ENCODE peak calls at places on chromosomes 2 and 18, in six cellular contexts. T is IMR-90, G is H9, O is mesenchymal stem cell, R is neuronal stem cell, Y is trophoblast cell. B is an unnamed sample.

GRCh38 chr18:12779043-12779442 is 76.2 kb downstream of the PSMG2 start:
- DNase-seq in T (no peak), G (no peak), O (no peak), R (no peak), Y (no peak), B (peak)

GRCh38 chr2:32003791-32004190 is 7.0 kb downstream of the MEMO1 start:
- DNase-seq in T (no peak), G (no peak), O (no peak), R (no peak), Y (peak), B (no peak)

GRCh38 chr2:26585966-26586365 is 55.2 kb downstream of the CIB4 start:
- DNase-seq in T (no peak), G (peak), O (no peak), R (no peak), Y (no peak), B (no peak)

GRCh38 chr2:10935953-10936942 is 24.5 kb downstream of the KCNF1 start:
- DNase-seq in T (peak), G (peak), O (peak), R (no peak), Y (no peak), B (peak)

GRCh38 chr2:84603911-84604310 is 87.6 kb downstream of the DNAH6 start:
- DNase-seq in T (no peak), G (no peak), O (no peak), R (no peak), Y (no peak), B (no peak)

GRCh38 chr2:168375195-168375798 is 80.8 kb upstream of the CERS6 start:
- DNase-seq in T (no peak), G (no peak), O (no peak), R (no peak), Y (no peak), B (no peak)

GRCh38 chr2:230879271-230879882 is 14.6 kb downstream of the ITM2C start:
- DNase-seq in T (no peak), G (peak), O (no peak), R (no peak), Y (no peak), B (no peak)

GRCh38 chr18:55869965-55870585 is 282.1 kb upstream of the TCF4 start:
- DNase-seq in T (peak), G (no peak), O (no peak), R (no peak), Y (no peak), B (no peak)

GRCh38 chr18:49020129-49020528 is 69.4 kb upstream of the SMAD7 start:
- DNase-seq in T (no peak), G (peak), O (no peak), R (no peak), Y (no peak), B (no peak)

GRCh38 chr2:45741451-45741850 is 90.0 kb downstream of the PRKCE start:
- DNase-seq in T (no peak), G (no peak), O (no peak), R (no peak), Y (no peak), B (no peak)

GRCh38 chr2:47002031-47002430 is 86.4 kb upstream of the MCFD2 start:
- DNase-seq in T (no peak), G (no peak), O (no peak), R (no peak), Y (no peak), B (no peak)

GRCh38 chr2:54483426-54483825 is 27.3 kb downstream of the SPTBN1 start:
- DNase-seq in T (no peak), G (no peak), O (peak), R (no peak), Y (no peak), B (no peak)

GRCh38 chr2:112023707-112024106 is 31.4 kb upstream of the TMEM87B start:
- DNase-seq in T (no peak), G (no peak), O (no peak), R (no peak), Y (no peak), B (no peak)

GRCh38 chr2:15943914-15944313 is 3.6 kb downstream of the MYCN start:
- DNase-seq in T (no peak), G (no peak), O (peak), R (no peak), Y (no peak), B (no peak)

GRCh38 chr2:5190023-5190422 is 502.2 kb upstream of the SOX11 start:
- DNase-seq in T (no peak), G (no peak), O (no peak), R (no peak), Y (no peak), B (no peak)

GRCh38 chr18:5058768-5059539 is 138.1 kb downstream of the AKAIN1 start:
- DNase-seq in T (no peak), G (no peak), O (no peak), R (no peak), Y (no peak), B (no peak)

GRCh38 chr2:20635096-20635475 is 15.8 kb downstream of the HS1BP3 start:
- DNase-seq in T (no peak), G (no peak), O (no peak), R (no peak), Y (no peak), B (no peak)

GRCh38 chr2:30569991-30570390 is 122.9 kb downstream of the LCLAT1 start:
- DNase-seq in T (peak), G (no peak), O (peak), R (no peak), Y (no peak), B (no peak)

GRCh38 chr2:113391073-113391472 is 46.4 kb upstream of the ZNG1B start:
- DNase-seq in T (no peak), G (no peak), O (no peak), R (no peak), Y (no peak), B (no peak)

DNA sequence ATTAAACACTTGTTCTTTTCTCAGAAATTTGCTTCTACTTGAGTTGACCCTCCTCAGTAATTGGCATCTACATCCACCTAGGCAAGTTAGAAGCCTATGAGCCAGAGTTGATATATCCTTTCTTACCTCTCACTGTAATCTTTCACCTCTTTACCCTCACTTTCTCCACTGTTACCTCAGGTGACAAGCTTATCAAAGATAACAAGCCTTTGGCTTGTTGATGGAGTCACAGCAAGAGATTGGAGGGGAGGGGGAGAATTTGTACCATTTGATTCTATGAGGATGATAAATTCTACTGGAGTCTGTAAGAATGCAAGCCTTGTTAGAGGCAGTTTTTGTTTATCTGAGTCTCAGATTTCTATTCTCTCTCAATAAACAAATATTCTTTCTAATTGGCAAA is 171.0 kb upstream of the CAVIN2 start:
- DNase-seq in T (no peak), G (no peak), O (no peak), R (no peak), Y (no peak), B (no peak)
- H3K14ac ChIP-seq in T (no peak), G (no peak), O (no peak), R (no peak), Y (no peak), B (no peak)

GRCh38 chr2:64525323-64525625 is 1.1 kb downstream of the AFTPH start:
- DNase-seq in T (peak), G (no peak), O (peak), R (no peak), Y (no peak), B (no peak)

GRCh38 chr2:64523667-64524603 is at the start of gene AFTPH:
- DNase-seq in T (peak), G (peak), O (peak), R (peak), Y (peak), B (peak)

GRCh38 chr2:64526034-64526433 is 1.9 kb downstream of the AFTPH start:
- DNase-seq in T (no peak), G (no peak), O (no peak), R (no peak), Y (no peak), B (no peak)

GRCh38 chr2:64522843-64523428 is 1.2 kb upstream of the AFTPH start:
- DNase-seq in T (peak), G (no peak), O (peak), R (peak), Y (peak), B (no peak)

DNA sequence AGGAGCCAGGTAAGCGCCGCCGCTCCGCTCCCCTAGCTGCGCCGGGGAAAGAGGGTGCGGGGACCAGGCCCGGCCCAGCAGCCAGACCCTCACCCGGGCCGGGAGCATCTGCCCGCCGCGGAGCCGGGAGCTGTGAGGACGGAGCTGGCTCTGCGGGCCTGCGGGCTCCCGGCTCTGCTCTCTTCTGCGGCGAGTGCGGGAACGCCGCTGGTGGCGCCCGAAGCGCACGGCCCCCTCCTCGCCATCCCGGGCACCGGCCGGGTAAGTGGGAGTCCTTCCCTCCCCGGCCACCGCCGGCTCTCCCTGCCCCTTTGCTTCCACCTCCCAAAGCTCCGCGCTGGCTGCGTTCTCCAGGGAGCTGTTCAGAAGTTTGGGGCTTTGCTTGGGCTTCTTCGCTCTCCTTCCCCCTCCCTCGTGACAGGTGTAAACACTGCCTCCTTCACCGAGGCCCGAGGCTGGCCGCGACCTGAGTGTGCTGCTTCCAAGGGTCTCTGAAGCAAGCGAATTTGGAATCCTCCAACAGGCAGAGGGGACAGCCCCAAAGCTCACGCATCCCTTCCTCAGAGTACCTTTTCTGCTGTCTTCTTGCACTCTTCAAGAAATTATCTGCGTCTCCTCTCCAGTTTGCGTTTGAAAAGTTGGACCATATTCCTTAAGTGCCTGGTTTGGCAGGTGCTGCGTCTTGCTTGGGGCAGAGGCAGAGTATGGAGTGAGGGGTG is 635 bp downstream of the AFTPH start:
- DNase-seq in T (peak), G (peak), O (peak), R (no peak), Y (peak), B (no peak)
- H3K14ac ChIP-seq in T (peak), G (peak), O (peak), R (peak), Y (peak), B (no peak)

GRCh38 chr2:18073601-18074000 is 195.1 kb downstream of the KCNS3 start:
- DNase-seq in T (no peak), G (no peak), O (no peak), R (no peak), Y (no peak), B (no peak)

GRCh38 chr2:18077211-18077610 is 198.7 kb downstream of the KCNS3 start:
- DNase-seq in T (no peak), G (no peak), O (peak), R (no peak), Y (no peak), B (no peak)

GRCh38 chr2:18074476-18074875 is 196.0 kb downstream of the KCNS3 start:
- DNase-seq in T (peak), G (no peak), O (peak), R (no peak), Y (no peak), B (no peak)

GRCh38 chr2:18078206-18078605 is 199.7 kb downstream of the KCNS3 start:
- DNase-seq in T (no peak), G (no peak), O (no peak), R (no peak), Y (no peak), B (no peak)

DNA sequence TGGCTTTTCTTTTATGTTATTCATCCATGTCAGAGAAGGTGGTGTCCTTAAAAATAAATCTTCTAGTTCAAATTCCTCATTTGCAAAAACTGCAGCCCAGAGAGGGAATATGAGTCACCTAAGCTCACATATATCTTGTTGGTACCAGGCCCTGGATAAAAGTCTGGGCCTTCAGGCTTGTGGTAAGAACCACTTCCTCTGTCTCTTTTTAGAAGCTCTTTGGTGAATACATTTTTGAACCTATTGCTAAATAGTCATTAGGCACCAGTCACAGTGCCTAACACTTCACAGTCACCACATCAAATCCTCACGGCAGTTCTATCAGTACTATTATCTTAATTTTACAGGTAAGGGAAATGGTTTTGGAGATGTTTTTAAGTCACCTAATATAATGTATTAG is 199.3 kb downstream of the KCNS3 start:
- DNase-seq in T (peak), G (no peak), O (peak), R (no peak), Y (no peak), B (no peak)
- H3K14ac ChIP-seq in T (no peak), G (no peak), O (no peak), R (no peak), Y (no peak), B (no peak)

DNA sequence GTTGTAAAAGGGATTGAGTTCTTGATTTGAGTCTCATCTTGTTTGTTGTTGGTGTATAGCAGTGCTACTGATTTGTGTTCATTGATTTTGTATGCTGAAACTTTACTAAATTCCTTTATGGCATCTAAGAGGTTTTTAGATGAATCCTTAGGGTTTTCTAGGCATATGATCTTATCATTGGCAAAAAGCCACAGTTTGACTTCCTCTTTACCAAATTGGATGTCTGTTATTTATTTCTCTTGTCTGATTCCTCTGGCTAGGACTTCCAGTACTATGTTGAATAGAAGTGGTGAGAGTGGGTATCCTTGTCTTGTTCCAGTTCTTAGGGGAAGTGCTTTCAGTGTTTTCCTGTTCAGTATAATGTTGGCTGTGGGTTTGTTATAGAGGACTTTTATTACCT is 4.8 kb downstream of the ANKAR start:
- DNase-seq in T (peak), G (no peak), O (no peak), R (no peak), Y (no peak), B (no peak)
- H3K14ac ChIP-seq in T (no peak), G (no peak), O (no peak), R (no peak), Y (no peak), B (no peak)